ENCODE peak calls at places on chromosomes 6 and 20, in five cellular contexts. H is upper lobe of right lung, T is tibial artery, S is left ventricle myocardium inferior, E is DND-41. F is an unnamed sample.

GRCh38 chr20:16801919-16802651 is 53.9 kb downstream of the OTOR start:
- DNase-seq in T (peak), S (peak), H (peak), E (peak), F (peak)

GRCh38 chr6:74946961-74947360 is 258.9 kb downstream of the COL12A1 start:
- DNase-seq in E (no peak), H (no peak), S (no peak), T (no peak), F (no peak)

GRCh38 chr6:19753822-19754221 is 83.3 kb upstream of the ID4 start:
- DNase-seq in T (no peak), E (no peak), S (no peak), H (no peak), F (no peak)

GRCh38 chr6:76682842-76683241 is 610.4 kb upstream of the IMPG1 start:
- DNase-seq in H (no peak), S (no peak), T (no peak), E (no peak), F (no peak)

GRCh38 chr20:53792946-53793536 is 199.4 kb upstream of the ZNF217 start:
- DNase-seq in T (no peak), H (no peak), E (no peak), S (no peak), F (no peak)

GRCh38 chr20:36463212-36464061 is 77.9 kb upstream of the MYL9 start:
- DNase-seq in T (no peak), E (no peak), S (no peak), H (no peak), F (no peak)

GRCh38 chr20:4113546-4113945 is 98.2 kb upstream of the RNF24 start:
- DNase-seq in S (no peak), H (no peak), E (no peak), T (no peak), F (no peak)

GRCh38 chr6:154928325-154928922 is 66.7 kb upstream of the TIAM2 start:
- DNase-seq in H (no peak), T (peak), E (peak), S (no peak), F (peak)

DNA sequence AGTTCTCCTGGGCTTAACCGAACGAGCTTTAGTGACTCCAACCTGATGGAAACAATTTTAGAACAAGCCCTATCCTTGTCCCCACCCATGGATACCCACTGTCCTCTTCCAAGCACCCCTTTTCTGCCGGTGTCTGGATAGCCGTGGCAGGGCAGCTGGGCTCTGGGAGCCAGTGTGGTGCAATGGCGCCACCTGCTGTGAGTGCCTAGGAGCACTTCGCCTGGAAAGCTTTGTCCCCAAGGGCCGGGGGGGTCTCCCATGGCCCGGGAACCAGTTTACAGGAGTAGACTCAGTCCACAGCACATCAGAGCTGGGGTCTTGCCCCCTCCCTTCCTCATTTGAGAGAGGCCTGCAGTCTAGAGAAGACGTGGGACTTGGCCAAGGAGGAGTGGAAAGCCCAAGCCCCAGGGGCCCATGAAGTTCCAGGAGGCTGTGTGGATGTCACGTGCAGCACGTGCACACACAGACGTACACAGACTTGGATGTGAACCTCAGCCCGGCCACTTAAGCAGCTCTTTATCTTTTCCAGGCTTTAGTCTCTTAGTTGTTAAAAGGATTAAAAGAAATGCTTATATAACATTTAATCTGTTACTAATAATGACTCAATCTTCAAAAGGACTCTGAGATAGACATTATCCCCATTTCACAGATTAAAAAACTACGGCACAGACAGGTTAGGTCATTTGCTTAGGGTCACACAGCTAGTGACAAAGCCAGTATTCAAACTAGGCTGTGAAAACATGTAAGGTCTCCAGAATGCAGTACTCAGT is 40.9 kb upstream of the CDH22 start:
- DNase-seq in H (no peak), S (peak), E (peak), T (no peak), F (peak)
- H3K27ac ChIP-seq in H (no peak), S (no peak), E (no peak), T (no peak), F (no peak)

DNA sequence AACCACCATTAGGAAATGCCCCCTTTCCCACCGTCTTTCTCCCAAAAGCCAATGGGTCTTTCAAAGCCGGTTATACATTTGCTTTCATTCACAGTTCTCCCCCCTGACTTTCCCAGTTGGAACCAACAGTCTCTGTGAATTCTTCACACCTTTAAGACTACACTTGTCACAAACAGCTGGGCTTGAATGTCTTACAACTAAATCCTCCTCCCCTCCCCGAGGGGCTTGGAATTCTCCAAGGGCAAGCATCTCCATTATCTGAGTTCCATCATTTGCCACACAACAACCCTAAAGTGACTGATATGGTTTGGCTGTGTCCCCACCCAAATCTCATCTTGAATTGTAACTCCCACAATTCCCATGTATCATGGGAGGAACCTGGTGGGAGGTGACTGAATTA is 12.9 kb downstream of the ZFP64 start:
- DNase-seq in H (no peak), T (no peak), S (no peak), E (no peak), F (no peak)
- H3K27ac ChIP-seq in H (no peak), T (no peak), S (no peak), E (no peak), F (no peak)

DNA sequence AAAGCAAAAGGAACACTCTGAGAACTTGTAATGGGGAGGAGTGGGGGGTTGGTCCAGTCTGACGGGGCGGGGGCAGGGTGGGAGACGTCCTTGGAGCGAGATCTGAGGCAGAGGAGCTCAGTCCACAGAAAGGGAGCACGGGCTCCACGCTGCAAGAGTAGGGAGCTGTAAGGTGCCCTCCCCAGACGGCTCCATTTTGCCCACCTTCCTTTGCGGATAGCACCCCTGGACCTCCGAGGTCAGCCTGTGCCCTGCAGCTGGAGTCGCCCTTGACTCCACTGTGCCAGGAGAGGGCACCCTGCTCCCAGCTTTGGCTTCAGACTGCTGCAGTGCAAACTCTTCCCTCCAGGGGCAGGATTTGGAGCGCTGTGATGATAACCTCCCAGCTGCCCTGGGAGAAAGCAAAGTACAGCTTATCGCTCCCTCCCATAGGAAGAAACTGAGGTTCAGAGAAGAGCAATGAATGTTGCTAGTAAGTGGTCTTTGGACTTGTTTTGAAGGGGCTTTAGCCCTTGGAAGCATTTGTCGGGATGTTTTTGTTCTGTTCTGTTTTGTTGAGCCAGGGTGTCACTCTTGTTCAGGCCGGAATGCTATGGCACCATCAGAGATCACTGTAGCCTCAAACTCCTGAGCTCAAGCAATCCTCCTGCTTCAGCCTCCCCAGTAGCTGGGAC is 9.5 kb upstream of the AHCY start:
- DNase-seq in T (peak), H (peak), S (peak), E (peak), F (peak)
- H3K27ac ChIP-seq in T (no peak), H (no peak), S (no peak), E (no peak), F (peak)

DNA sequence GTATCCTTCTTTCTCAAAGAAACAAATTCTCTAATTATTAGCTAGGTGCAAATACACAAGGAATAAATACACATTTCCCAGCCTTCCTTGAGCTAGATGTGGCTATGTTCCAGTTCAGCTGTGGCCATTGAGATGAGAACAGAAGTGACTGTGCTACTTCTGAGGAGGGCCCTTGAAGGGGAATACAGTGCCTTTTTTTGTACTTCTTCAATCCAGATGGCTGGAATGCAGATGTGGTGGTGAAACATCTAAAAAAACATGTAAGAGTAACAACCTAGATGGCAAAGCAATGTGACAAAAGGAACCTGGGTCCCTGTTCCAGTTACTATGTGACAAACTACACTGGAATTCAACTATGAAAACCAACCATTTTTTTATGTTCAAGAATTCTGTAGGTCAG is 115.4 kb upstream of the DST start:
- DNase-seq in S (no peak), T (no peak), E (no peak), H (no peak), F (no peak)
- H3K27ac ChIP-seq in S (peak), T (no peak), E (no peak), H (peak), F (peak)

GRCh38 chr20:63943007-63943807 is 13.0 kb downstream of the UCKL1 start:
- DNase-seq in H (no peak), S (no peak), E (no peak), T (no peak), F (no peak)
- H3K27ac ChIP-seq in H (peak), S (peak), E (no peak), T (no peak), F (no peak)

GRCh38 chr6:28943223-28943556 is 19.4 kb upstream of the TRIM27 start:
- DNase-seq in E (no peak), T (no peak), S (no peak), H (no peak), F (no peak)

GRCh38 chr6:28944412-28945006 is 20.7 kb upstream of the TRIM27 start:
- DNase-seq in S (no peak), H (no peak), E (peak), T (peak), F (no peak)

GRCh38 chr6:28941681-28942448 is 18.1 kb upstream of the TRIM27 start:
- DNase-seq in E (no peak), H (no peak), S (no peak), T (no peak), F (no peak)

GRCh38 chr6:28945360-28945759 is 21.6 kb upstream of the TRIM27 start:
- DNase-seq in S (no peak), T (no peak), E (no peak), H (no peak), F (no peak)

DNA sequence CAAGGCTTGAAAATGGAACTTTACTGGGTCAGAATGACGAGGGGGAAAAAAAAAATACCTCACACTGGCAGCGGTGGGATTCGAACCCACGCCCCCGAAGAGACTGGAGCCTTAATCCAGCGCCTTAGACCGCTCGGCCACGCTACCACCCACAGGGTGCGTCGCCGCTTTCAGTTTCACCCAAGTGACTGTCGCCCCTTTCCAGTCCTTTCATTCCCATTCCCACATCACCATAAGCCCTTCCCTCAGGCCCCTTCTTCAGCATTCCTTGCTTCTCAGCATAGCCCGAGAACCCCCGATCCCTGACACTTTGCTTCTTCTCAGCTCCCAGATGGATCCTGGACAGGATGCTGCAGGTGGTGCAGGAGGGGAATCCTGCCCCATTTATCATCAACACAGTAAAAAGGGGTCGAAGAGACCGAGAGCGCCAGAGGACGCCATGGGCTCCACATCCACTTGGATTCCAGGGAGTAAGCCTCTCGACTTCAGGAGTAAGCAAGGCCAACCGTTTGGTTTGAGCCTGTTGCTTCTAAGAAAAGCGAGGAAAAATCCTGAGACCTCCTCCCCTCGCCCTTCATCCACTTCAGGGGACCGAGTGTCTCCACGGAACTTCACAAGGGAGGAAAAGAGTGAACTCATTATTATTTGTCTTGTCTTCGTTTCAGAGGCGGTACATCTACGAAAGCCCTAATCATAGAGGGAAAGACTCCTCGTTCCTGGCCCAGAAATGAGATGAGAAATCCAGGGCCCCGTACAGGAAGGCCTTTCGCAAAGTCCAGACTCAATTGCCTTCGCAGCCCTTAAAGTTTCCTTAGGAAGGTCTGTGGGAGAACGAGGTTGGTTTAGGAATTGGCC is 20.0 kb upstream of the TRIM27 start:
- DNase-seq in E (no peak), S (peak), T (peak), H (peak), F (peak)
- H3K27ac ChIP-seq in E (no peak), S (peak), T (peak), H (peak), F (peak)

DNA sequence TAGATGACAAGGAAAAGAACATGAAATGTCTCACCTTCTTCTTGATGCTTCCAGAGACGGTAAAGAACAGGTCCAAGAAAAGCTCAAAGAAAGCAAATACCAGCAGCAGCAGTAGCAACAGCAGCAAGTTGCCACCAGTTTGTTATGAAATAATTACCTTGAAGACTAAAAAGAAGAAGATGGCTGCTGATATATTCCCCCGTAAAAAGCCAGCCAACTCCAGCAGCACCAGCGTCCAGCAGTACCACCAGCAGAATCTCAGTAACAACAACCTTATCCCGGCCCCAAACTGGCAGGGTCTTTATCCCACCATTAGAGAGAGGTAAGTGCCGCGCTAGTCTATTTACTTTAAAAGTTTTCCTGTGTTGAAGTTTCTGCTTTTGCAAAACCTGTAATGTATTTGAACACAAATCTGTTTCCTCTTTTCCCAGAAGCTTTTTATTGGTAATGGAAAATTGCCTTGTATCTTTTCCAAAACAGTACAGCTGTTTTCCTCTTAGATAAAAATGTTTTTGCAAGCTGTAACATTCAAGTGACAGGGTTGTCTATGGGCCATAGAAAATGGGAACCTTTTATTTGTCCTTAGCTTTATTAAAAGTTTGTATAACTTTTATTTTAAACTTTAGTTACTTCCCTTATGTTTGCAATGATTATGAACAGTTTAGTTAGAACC is 723 bp downstream of the BTBD3 start:
- DNase-seq in E (no peak), S (no peak), H (no peak), T (no peak), F (no peak)
- H3K27ac ChIP-seq in E (no peak), S (peak), H (peak), T (no peak), F (peak)

GRCh38 chr6:40962241-40962640 is 76.8 kb downstream of the UNC5CL start:
- DNase-seq in T (no peak), S (no peak), E (peak), H (no peak), F (no peak)

GRCh38 chr6:40965046-40965445 is 74.0 kb downstream of the UNC5CL start:
- DNase-seq in H (no peak), E (no peak), T (no peak), S (no peak), F (no peak)

GRCh38 chr6:40960784-40961430 is 78.1 kb downstream of the UNC5CL start:
- DNase-seq in T (no peak), H (no peak), E (no peak), S (no peak), F (no peak)

GRCh38 chr6:40961831-40962230 is 77.2 kb downstream of the UNC5CL start:
- DNase-seq in S (no peak), T (no peak), H (no peak), E (no peak), F (no peak)

DNA sequence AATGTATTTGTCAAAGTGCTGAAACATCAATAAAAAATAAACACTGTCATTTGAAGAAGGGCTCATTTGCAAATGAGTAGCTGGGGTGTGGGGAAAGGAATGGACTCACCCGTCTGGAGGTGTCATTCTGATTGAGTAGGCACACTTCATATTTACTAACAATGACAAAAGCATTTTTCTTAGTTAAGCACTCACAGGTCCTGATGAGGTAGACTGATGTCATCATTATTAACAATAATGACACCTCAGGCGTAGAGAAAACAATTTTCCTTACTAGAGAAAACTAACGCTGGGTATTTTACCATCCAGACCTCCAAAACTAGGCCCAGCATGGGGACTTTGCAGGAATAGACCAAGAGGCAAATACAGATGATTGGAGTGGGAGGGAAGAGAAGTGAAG is 76.0 kb downstream of the UNC5CL start:
- DNase-seq in S (no peak), T (no peak), H (no peak), E (no peak), F (no peak)
- H3K27ac ChIP-seq in S (no peak), T (no peak), H (no peak), E (no peak), F (no peak)

DNA sequence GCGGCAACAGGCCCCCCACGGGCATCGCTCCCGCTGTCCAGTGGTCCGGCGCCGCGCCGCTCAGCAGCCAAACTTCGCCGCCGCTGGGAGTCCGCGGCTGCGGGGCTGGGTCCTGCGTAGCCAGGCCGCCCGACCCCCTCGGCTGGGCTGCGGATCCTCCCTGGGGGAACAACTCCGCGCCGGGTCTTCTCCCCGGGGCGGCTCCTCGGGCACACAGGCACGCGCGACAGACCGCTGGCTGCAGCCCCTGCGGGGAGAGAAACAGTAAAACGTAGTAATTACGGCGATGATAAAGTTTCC is 570 bp downstream of the MAN1A1 start:
- DNase-seq in S (no peak), T (no peak), E (no peak), H (no peak), F (no peak)
- H3K27ac ChIP-seq in S (peak), T (peak), E (peak), H (peak), F (peak)

GRCh38 chr6:137160763-137161162 is 12.7 kb downstream of the IL22RA2 start:
- DNase-seq in H (no peak), E (no peak), T (no peak), S (no peak), F (no peak)

GRCh38 chr6:137156650-137157049 is 16.8 kb downstream of the IL22RA2 start:
- DNase-seq in T (no peak), E (no peak), H (no peak), S (no peak), F (no peak)

GRCh38 chr6:137159912-137160311 is 13.5 kb downstream of the IL22RA2 start:
- DNase-seq in H (no peak), S (no peak), E (no peak), T (no peak), F (no peak)

GRCh38 chr6:137157601-137158000 is 15.8 kb downstream of the IL22RA2 start:
- DNase-seq in T (no peak), H (no peak), E (no peak), S (no peak), F (no peak)

GRCh38 chr6:137155830-137156229 is 17.6 kb downstream of the IL22RA2 start:
- DNase-seq in H (no peak), E (peak), S (no peak), T (no peak), F (no peak)
- H3K27ac ChIP-seq in H (no peak), E (peak), S (no peak), T (no peak), F (no peak)